ENCODE peak calls at places on chromosomes 5 and 9, in six cellular contexts. D is K562, I is IMR-90, Z is GM12878, V is SK-N-SH, T is HepG2. E is an unnamed sample.

GRCh38 chr5:59485629-59486439 is 407.7 kb downstream of the PDE4D start:
- DNase-seq in D (no peak), I (no peak), Z (no peak), V (peak), T (no peak), E (no peak)

GRCh38 chr9:5846501-5846921 is 13.6 kb upstream of the ERMP1 start:
- DNase-seq in D (no peak), I (peak), Z (no peak), V (no peak), T (no peak), E (no peak)

GRCh38 chr9:16689352-16689938 is 181.0 kb downstream of the BNC2 start:
- DNase-seq in D (no peak), I (peak), Z (no peak), V (no peak), T (no peak), E (no peak)

GRCh38 chr5:163571755-163572154 is 66.3 kb downstream of the MAT2B start:
- DNase-seq in D (no peak), I (peak), Z (no peak), V (peak), T (no peak), E (no peak)

GRCh38 chr5:7364226-7364875 is 31.6 kb upstream of the ADCY2 start:
- DNase-seq in D (no peak), I (no peak), Z (no peak), V (no peak), T (no peak), E (no peak)

GRCh38 chr5:88660326-88660946 is 222.5 kb downstream of the MEF2C start:
- DNase-seq in D (no peak), I (peak), Z (no peak), V (no peak), T (no peak), E (no peak)

GRCh38 chr9:127612993-127613954 is 1.2 kb downstream of the STXBP1 start:
- DNase-seq in D (peak), I (peak), Z (no peak), V (peak), T (no peak), E (peak)

GRCh38 chr9:23493219-23493618 is 332.8 kb downstream of the ELAVL2 start:
- DNase-seq in D (no peak), I (no peak), Z (no peak), V (no peak), T (no peak), E (no peak)

GRCh38 chr5:54761213-54761701 is 224.1 kb downstream of the ESM1 start:
- DNase-seq in D (no peak), I (peak), Z (no peak), V (no peak), T (no peak), E (no peak)

GRCh38 chr5:50666261-50667078 is at the start of gene PARP8:
- DNase-seq in D (no peak), I (peak), Z (no peak), V (peak), T (no peak), E (peak)

GRCh38 chr5:142143878-142144277 is 35.3 kb downstream of the NDFIP1 start:
- DNase-seq in D (peak), I (peak), Z (no peak), V (peak), T (peak), E (no peak)

GRCh38 chr9:12875216-12875615 is 100.4 kb downstream of the LURAP1L start:
- DNase-seq in D (no peak), I (peak), Z (no peak), V (no peak), T (no peak), E (no peak)

GRCh38 chr5:28014779-28015178 is 976.4 kb upstream of the CDH9 start:
- DNase-seq in D (peak), I (no peak), Z (no peak), V (peak), T (peak), E (no peak)

GRCh38 chr5:127002390-127002789 is 28.0 kb downstream of the MARCHF3 start:
- DNase-seq in D (no peak), I (peak), Z (no peak), V (peak), T (peak), E (no peak)

GRCh38 chr9:35162605-35163315 is 951 bp downstream of the UNC13B start:
- DNase-seq in D (no peak), I (no peak), Z (no peak), V (peak), T (no peak), E (no peak)

GRCh38 chr9:2126331-2126789 is 111.2 kb downstream of the SMARCA2 start:
- DNase-seq in D (no peak), I (peak), Z (no peak), V (no peak), T (no peak), E (no peak)

GRCh38 chr5:167713186-167713585 is 578.3 kb upstream of the WWC1 start:
- DNase-seq in D (no peak), I (no peak), Z (no peak), V (no peak), T (no peak), E (no peak)

GRCh38 chr9:93193373-93193725 is 9.4 kb downstream of the WNK2 start:
- DNase-seq in D (no peak), I (no peak), Z (no peak), V (no peak), T (no peak), E (no peak)

GRCh38 chr9:91943447-91943846 is 6.6 kb downstream of the ROR2 start:
- DNase-seq in D (no peak), I (no peak), Z (no peak), V (no peak), T (no peak), E (no peak)

GRCh38 chr5:113047733-113048652 is 71.4 kb downstream of the DCP2 start:
- DNase-seq in D (no peak), I (no peak), Z (peak), V (no peak), T (no peak), E (no peak)

GRCh38 chr5:115543931-115544370 is 624 bp downstream of the FEM1C start:
- DNase-seq in D (no peak), I (peak), Z (no peak), V (no peak), T (peak), E (no peak)

GRCh38 chr5:133370281-133370890 is 242.0 kb downstream of the FSTL4 start:
- DNase-seq in D (no peak), I (no peak), Z (no peak), V (no peak), T (no peak), E (no peak)

GRCh38 chr9:95627802-95628201 is 111.0 kb upstream of the PTCH1 start:
- DNase-seq in D (no peak), I (no peak), Z (no peak), V (no peak), T (no peak), E (no peak)

GRCh38 chr5:160445132-160445531 is 23.5 kb downstream of the PTTG1 start:
- DNase-seq in D (no peak), I (no peak), Z (no peak), V (no peak), T (no peak), E (no peak)

GRCh38 chr5:155460501-155460931 is 447.0 kb downstream of the KIF4B start:
- DNase-seq in D (no peak), I (no peak), Z (no peak), V (no peak), T (peak), E (no peak)

GRCh38 chr5:131999471-131999931 is 12.0 kb downstream of the ACSL6 start:
- DNase-seq in D (no peak), I (no peak), Z (no peak), V (peak), T (no peak), E (no peak)

GRCh38 chr5:125349432-125349831 is 603.0 kb upstream of the ZNF608 start:
- DNase-seq in D (no peak), I (peak), Z (no peak), V (no peak), T (no peak), E (no peak)

GRCh38 chr5:129904667-129905466 is 602 bp downstream of the CHSY3 start:
- DNase-seq in D (no peak), I (no peak), Z (no peak), V (peak), T (no peak), E (peak)

GRCh38 chr9:113474372-113474771 is 10.8 kb downstream of the RGS3 start:
- DNase-seq in D (no peak), I (no peak), Z (no peak), V (peak), T (no peak), E (no peak)

GRCh38 chr9:113471143-113471542 is 7.6 kb downstream of the RGS3 start:
- DNase-seq in D (no peak), I (no peak), Z (no peak), V (no peak), T (no peak), E (peak)

GRCh38 chr9:113472199-113472598 is 8.7 kb downstream of the RGS3 start:
- DNase-seq in D (no peak), I (no peak), Z (no peak), V (no peak), T (no peak), E (no peak)

GRCh38 chr9:113468716-113469448 is 5.4 kb downstream of the RGS3 start:
- DNase-seq in D (no peak), I (no peak), Z (no peak), V (peak), T (no peak), E (no peak)

DNA sequence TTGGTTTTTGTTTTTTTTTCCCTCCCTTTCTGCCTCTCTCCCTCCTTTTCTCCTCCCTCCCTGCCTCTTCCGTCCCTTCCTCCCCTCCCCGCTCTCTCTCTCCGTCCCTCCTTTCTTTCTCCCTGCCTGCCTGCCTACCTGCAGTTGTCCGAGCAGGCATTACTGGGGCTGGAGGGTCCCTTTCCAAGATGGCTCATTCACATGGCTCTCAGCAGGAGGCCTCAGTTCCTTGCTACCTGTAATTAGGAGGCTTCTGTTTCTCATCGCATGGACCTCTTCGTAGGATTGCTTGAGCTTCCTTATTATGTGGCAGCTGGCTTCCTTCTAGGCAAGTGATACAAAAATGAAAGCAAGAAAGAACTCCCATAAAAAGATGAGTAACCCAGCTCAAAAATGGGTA is 8.0 kb downstream of the RGS3 start:
- DNase-seq in D (no peak), I (no peak), Z (no peak), V (no peak), T (no peak), E (no peak)
- H2AFZ ChIP-seq in D (no peak), I (peak), Z (no peak), V (no peak), T (no peak), E (peak)

DNA sequence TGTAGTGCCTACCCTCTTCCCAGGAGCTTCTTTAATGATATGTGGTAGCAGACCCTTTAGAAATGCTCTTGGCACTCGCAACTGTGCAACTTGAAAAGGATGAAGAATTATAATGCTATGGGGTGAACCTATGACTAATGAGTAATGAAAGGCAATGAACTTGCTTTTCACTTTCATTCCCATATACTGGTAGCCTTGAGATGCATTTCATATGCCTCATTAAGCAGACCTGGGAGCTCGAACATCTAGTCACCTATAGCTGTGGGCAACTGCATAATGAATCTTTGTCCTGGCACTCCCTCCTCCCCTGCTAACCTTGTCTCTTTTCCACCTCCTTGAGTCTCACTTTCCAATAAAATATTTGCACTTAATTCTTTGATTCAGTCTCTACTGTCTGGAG is 605.9 kb upstream of the DAB2 start:
- DNase-seq in D (no peak), I (no peak), Z (no peak), V (no peak), T (no peak), E (no peak)
- TF ChIP-seq USF2 in D (no peak), I (no peak), Z (no peak), V (no peak), T (no peak), E (no peak)

GRCh38 chr5:171454549-171454948 is 35.1 kb downstream of the FGF18 start:
- DNase-seq in D (no peak), I (no peak), Z (no peak), V (no peak), T (no peak), E (no peak)
- H2AFZ ChIP-seq in D (no peak), I (peak), Z (no peak), V (no peak), T (no peak), E (no peak)

GRCh38 chr5:139392678-139393496 is 2.0 kb downstream of the PROB1 start:
- DNase-seq in D (no peak), I (no peak), Z (no peak), V (peak), T (no peak), E (peak)

GRCh38 chr5:139391570-139392323 is 2.0 kb upstream of the MZB1 start:
- DNase-seq in D (no peak), I (peak), Z (no peak), V (no peak), T (no peak), E (no peak)

GRCh38 chr5:139392324-139392677 is 2.6 kb upstream of the MZB1 start:
- DNase-seq in D (no peak), I (no peak), Z (no peak), V (no peak), T (no peak), E (no peak)

GRCh38 chr5:139389701-139390638 is at the start of gene MZB1:
- DNase-seq in D (no peak), I (no peak), Z (peak), V (no peak), T (no peak), E (no peak)

GRCh38 chr5:139390639-139391569 is 1.2 kb upstream of the MZB1 start:
- DNase-seq in D (no peak), I (no peak), Z (no peak), V (no peak), T (no peak), E (no peak)
- TF ChIP-seq USF2 in D (no peak), I (no peak), Z (no peak), V (no peak), T (no peak), E (no peak)

GRCh38 chr5:79526928-79527327 is 13.0 kb upstream of the HOMER1 start:
- DNase-seq in D (no peak), I (no peak), Z (no peak), V (no peak), T (no peak), E (no peak)

GRCh38 chr5:79526493-79526892 is 12.6 kb upstream of the HOMER1 start:
- DNase-seq in D (no peak), I (no peak), Z (no peak), V (no peak), T (no peak), E (no peak)

GRCh38 chr5:79527431-79527830 is 13.5 kb upstream of the HOMER1 start:
- DNase-seq in D (no peak), I (no peak), Z (no peak), V (no peak), T (no peak), E (no peak)

GRCh38 chr5:79529110-79529509 is 15.2 kb upstream of the HOMER1 start:
- DNase-seq in D (no peak), I (no peak), Z (no peak), V (no peak), T (no peak), E (no peak)
- H2AFZ ChIP-seq in D (peak), I (no peak), Z (no peak), V (no peak), T (no peak), E (no peak)

GRCh38 chr5:177468329-177469058 is 4.9 kb downstream of the DBN1 start:
- DNase-seq in D (peak), I (peak), Z (no peak), V (no peak), T (peak), E (no peak)
- TF ChIP-seq USF2 in D (no peak), I (no peak), Z (no peak), V (no peak), T (no peak), E (no peak)

E was measured in H1.